ENCODE peak calls at places on chromosomes 5 and 9, in eight cellular contexts. One of them, this sample, is unnamed.
A peak's percentile ranks its signal among the peaks of the same experiment; 100 is the strongest.

GRCh38 chr9:21311888-21312287 is 6.8 kb upstream of the IFNA5 start:
- DNase-seq in adrenal gland: no peak
- DNase-seq in hepatocyte: no peak
- DNase-seq in neuronal stem cell: no peak
- DNase-seq in CD4-positive, alpha-beta memory T cell: no peak
- DNase-seq in cardiac muscle cell: no peak
- DNase-seq in trophoblast cell: no peak
- DNase-seq in GM23248: no peak
- DNase-seq in this sample: no peak

GRCh38 chr9:126523621-126524111 is 90.1 kb upstream of the LMX1B start:
- DNase-seq in adrenal gland: no peak
- DNase-seq in hepatocyte: no peak
- DNase-seq in neuronal stem cell: no peak
- DNase-seq in CD4-positive, alpha-beta memory T cell: peak; percentile 48
- DNase-seq in cardiac muscle cell: no peak
- DNase-seq in trophoblast cell: no peak
- DNase-seq in GM23248: peak; percentile 42
- DNase-seq in this sample: no peak

GRCh38 chr5:76855961-76856360 is 6.1 kb downstream of the S100Z start:
- DNase-seq in adrenal gland: peak; percentile 39
- DNase-seq in hepatocyte: no peak
- DNase-seq in neuronal stem cell: no peak
- DNase-seq in CD4-positive, alpha-beta memory T cell: peak; percentile 33
- DNase-seq in cardiac muscle cell: no peak
- DNase-seq in trophoblast cell: no peak
- DNase-seq in GM23248: no peak
- DNase-seq in this sample: no peak

GRCh38 chr5:172439785-172440480 is 14.4 kb downstream of the SH3PXD2B start:
- DNase-seq in adrenal gland: no peak
- DNase-seq in hepatocyte: no peak
- DNase-seq in neuronal stem cell: no peak
- DNase-seq in CD4-positive, alpha-beta memory T cell: no peak
- DNase-seq in cardiac muscle cell: no peak
- DNase-seq in trophoblast cell: peak; percentile 68
- DNase-seq in GM23248: no peak
- DNase-seq in this sample: no peak

GRCh38 chr5:123929055-123929474 is 417.1 kb downstream of the CSNK1G3 start:
- DNase-seq in adrenal gland: no peak
- DNase-seq in hepatocyte: no peak
- DNase-seq in neuronal stem cell: no peak
- DNase-seq in CD4-positive, alpha-beta memory T cell: no peak
- DNase-seq in cardiac muscle cell: no peak
- DNase-seq in trophoblast cell: no peak
- DNase-seq in GM23248: no peak
- DNase-seq in this sample: no peak

GRCh38 chr5:157602505-157602904 is 26.9 kb upstream of the ADAM19 start:
- DNase-seq in adrenal gland: no peak
- DNase-seq in hepatocyte: no peak
- DNase-seq in neuronal stem cell: no peak
- DNase-seq in CD4-positive, alpha-beta memory T cell: no peak
- DNase-seq in cardiac muscle cell: no peak
- DNase-seq in trophoblast cell: no peak
- DNase-seq in GM23248: peak; percentile 63
- DNase-seq in this sample: no peak

GRCh38 chr5:51326844-51327243 is 56.4 kb upstream of the ISL1 start:
- DNase-seq in adrenal gland: no peak
- DNase-seq in hepatocyte: no peak
- DNase-seq in neuronal stem cell: no peak
- DNase-seq in CD4-positive, alpha-beta memory T cell: no peak
- DNase-seq in cardiac muscle cell: no peak
- DNase-seq in trophoblast cell: no peak
- DNase-seq in GM23248: no peak
- DNase-seq in this sample: no peak

GRCh38 chr9:33329117-33329563 is 38.8 kb downstream of the NFX1 start:
- DNase-seq in adrenal gland: peak; percentile 92
- DNase-seq in hepatocyte: peak; percentile 75
- DNase-seq in neuronal stem cell: no peak
- DNase-seq in CD4-positive, alpha-beta memory T cell: no peak
- DNase-seq in cardiac muscle cell: no peak
- DNase-seq in trophoblast cell: peak; percentile 47
- DNase-seq in GM23248: peak; percentile 95
- DNase-seq in this sample: no peak

GRCh38 chr5:26329562-26330189 is 708.7 kb downstream of the CDH9 start:
- DNase-seq in adrenal gland: no peak
- DNase-seq in hepatocyte: peak; percentile 25
- DNase-seq in neuronal stem cell: peak; percentile 1
- DNase-seq in CD4-positive, alpha-beta memory T cell: no peak
- DNase-seq in cardiac muscle cell: peak; percentile 37
- DNase-seq in trophoblast cell: no peak
- DNase-seq in GM23248: peak; percentile 16
- DNase-seq in this sample: no peak

GRCh38 chr5:101176605-101177004 is 273.5 kb upstream of the ST8SIA4 start:
- DNase-seq in adrenal gland: no peak
- DNase-seq in hepatocyte: no peak
- DNase-seq in neuronal stem cell: no peak
- DNase-seq in CD4-positive, alpha-beta memory T cell: no peak
- DNase-seq in cardiac muscle cell: no peak
- DNase-seq in trophoblast cell: no peak
- DNase-seq in GM23248: no peak
- DNase-seq in this sample: no peak

GRCh38 chr5:163448491-163448890 is 11.1 kb downstream of the CCNG1 start:
- DNase-seq in adrenal gland: no peak
- DNase-seq in hepatocyte: no peak
- DNase-seq in neuronal stem cell: no peak
- DNase-seq in CD4-positive, alpha-beta memory T cell: no peak
- DNase-seq in cardiac muscle cell: no peak
- DNase-seq in trophoblast cell: no peak
- DNase-seq in GM23248: no peak
- DNase-seq in this sample: no peak

GRCh38 chr5:163453705-163454104 is 6.2 kb downstream of the NUDCD2 start:
- DNase-seq in adrenal gland: no peak
- DNase-seq in hepatocyte: no peak
- DNase-seq in neuronal stem cell: no peak
- DNase-seq in CD4-positive, alpha-beta memory T cell: no peak
- DNase-seq in cardiac muscle cell: no peak
- DNase-seq in trophoblast cell: no peak
- DNase-seq in GM23248: peak; percentile 64
- DNase-seq in this sample: no peak

GRCh38 chr5:163447191-163447590 is 9.8 kb downstream of the CCNG1 start:
- DNase-seq in adrenal gland: no peak
- DNase-seq in hepatocyte: no peak
- DNase-seq in neuronal stem cell: no peak
- DNase-seq in CD4-positive, alpha-beta memory T cell: no peak
- DNase-seq in cardiac muscle cell: no peak
- DNase-seq in trophoblast cell: no peak
- DNase-seq in GM23248: no peak
- DNase-seq in this sample: no peak

GRCh38 chr5:163447875-163448274 is 10.5 kb downstream of the CCNG1 start:
- DNase-seq in adrenal gland: no peak
- DNase-seq in hepatocyte: no peak
- DNase-seq in neuronal stem cell: no peak
- DNase-seq in CD4-positive, alpha-beta memory T cell: no peak
- DNase-seq in cardiac muscle cell: no peak
- DNase-seq in trophoblast cell: no peak
- DNase-seq in GM23248: no peak
- DNase-seq in this sample: no peak

DNA sequence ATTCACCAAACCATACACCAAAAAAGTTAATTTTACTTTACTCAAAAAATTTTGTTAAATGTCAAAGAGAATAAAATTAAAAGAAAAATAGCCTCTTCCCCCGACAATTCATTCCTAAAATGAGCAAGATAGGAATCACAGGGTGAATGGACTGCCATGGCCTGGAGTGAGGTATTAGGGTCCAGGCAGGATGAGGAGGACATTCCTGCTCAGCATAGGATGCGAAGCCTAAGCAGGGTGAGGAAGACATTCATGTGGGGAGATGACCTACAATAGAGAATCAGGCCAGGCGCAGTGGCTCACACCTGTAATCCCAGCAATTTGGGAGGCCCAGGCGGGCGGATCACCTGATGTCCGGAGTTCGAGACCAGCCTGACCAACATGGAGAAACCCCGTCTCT is 8.4 kb downstream of the NUDCD2 start:
- DNase-seq in adrenal gland: no peak
- DNase-seq in hepatocyte: no peak
- DNase-seq in neuronal stem cell: no peak
- DNase-seq in CD4-positive, alpha-beta memory T cell: no peak
- DNase-seq in cardiac muscle cell: no peak
- DNase-seq in trophoblast cell: no peak
- DNase-seq in GM23248: no peak
- DNase-seq in this sample: no peak
- H3K36me3 ChIP-seq in adrenal gland: peaks cover 35% of the 10 kb centered on the region
- H3K36me3 ChIP-seq in hepatocyte: no peaks in the 10 kb centered on the region
- H3K36me3 ChIP-seq in neuronal stem cell: peaks cover 100% of the 10 kb centered on the region
- H3K36me3 ChIP-seq in CD4-positive, alpha-beta memory T cell: peaks cover 13% of the 10 kb centered on the region
- H3K36me3 ChIP-seq in cardiac muscle cell: peaks cover 47% of the 10 kb centered on the region
- H3K36me3 ChIP-seq in trophoblast cell: peaks cover 11% of the 10 kb centered on the region
- H3K36me3 ChIP-seq in GM23248: peaks cover 31% of the 10 kb centered on the region
- H3K36me3 ChIP-seq in this sample: peaks cover 77% of the 10 kb centered on the region

GRCh38 chr9:24242599-24242998 is 303.1 kb downstream of the IZUMO3 start:
- DNase-seq in adrenal gland: no peak
- DNase-seq in hepatocyte: no peak
- DNase-seq in neuronal stem cell: no peak
- DNase-seq in CD4-positive, alpha-beta memory T cell: no peak
- DNase-seq in cardiac muscle cell: no peak
- DNase-seq in trophoblast cell: no peak
- DNase-seq in GM23248: no peak
- DNase-seq in this sample: no peak
- H3K27ac ChIP-seq in adrenal gland: no peak overlapping the region
- H3K27ac ChIP-seq in hepatocyte: no peak overlapping the region
- H3K27ac ChIP-seq in neuronal stem cell: no peak overlapping the region
- H3K27ac ChIP-seq in CD4-positive, alpha-beta memory T cell: no peak overlapping the region
- H3K27ac ChIP-seq in cardiac muscle cell: no peak overlapping the region
- H3K27ac ChIP-seq in trophoblast cell: no peak overlapping the region
- H3K27ac ChIP-seq in GM23248: no peak overlapping the region
- H3K27ac ChIP-seq in this sample: no peak overlapping the region

GRCh38 chr9:120454427-120454826 is 125.5 kb downstream of the CDK5RAP2 start:
- DNase-seq in adrenal gland: no peak
- DNase-seq in hepatocyte: no peak
- DNase-seq in neuronal stem cell: no peak
- DNase-seq in CD4-positive, alpha-beta memory T cell: no peak
- DNase-seq in cardiac muscle cell: no peak
- DNase-seq in trophoblast cell: no peak
- DNase-seq in GM23248: no peak
- DNase-seq in this sample: no peak
- H3K36me3 ChIP-seq in adrenal gland: peaks cover 11% of the 10 kb centered on the region
- H3K36me3 ChIP-seq in hepatocyte: no peaks in the 10 kb centered on the region
- H3K36me3 ChIP-seq in neuronal stem cell: peaks cover 95% of the 10 kb centered on the region
- H3K36me3 ChIP-seq in CD4-positive, alpha-beta memory T cell: peaks cover 31% of the 10 kb centered on the region
- H3K36me3 ChIP-seq in cardiac muscle cell: peaks cover 2% of the 10 kb centered on the region
- H3K36me3 ChIP-seq in trophoblast cell: peaks cover 16% of the 10 kb centered on the region
- H3K36me3 ChIP-seq in GM23248: peaks cover 12% of the 10 kb centered on the region
- H3K36me3 ChIP-seq in this sample: peaks cover 73% of the 10 kb centered on the region

GRCh38 chr5:57405984-57406383 is 76.6 kb downstream of the ACTBL2 start:
- DNase-seq in adrenal gland: no peak
- DNase-seq in hepatocyte: no peak
- DNase-seq in neuronal stem cell: no peak
- DNase-seq in CD4-positive, alpha-beta memory T cell: no peak
- DNase-seq in cardiac muscle cell: no peak
- DNase-seq in trophoblast cell: no peak
- DNase-seq in GM23248: no peak
- DNase-seq in this sample: no peak
- H3K27ac ChIP-seq in adrenal gland: no peak overlapping the region
- H3K27ac ChIP-seq in hepatocyte: no peak overlapping the region
- H3K27ac ChIP-seq in neuronal stem cell: no peak overlapping the region
- H3K27ac ChIP-seq in CD4-positive, alpha-beta memory T cell: no peak overlapping the region
- H3K27ac ChIP-seq in cardiac muscle cell: no peak overlapping the region
- H3K27ac ChIP-seq in trophoblast cell: no peak overlapping the region
- H3K27ac ChIP-seq in GM23248: no peak overlapping the region
- H3K27ac ChIP-seq in this sample: no peak overlapping the region

GRCh38 chr9:132168347-132168746 is 6.5 kb downstream of the NTNG2 start:
- DNase-seq in adrenal gland: no peak
- DNase-seq in hepatocyte: no peak
- DNase-seq in neuronal stem cell: no peak
- DNase-seq in CD4-positive, alpha-beta memory T cell: no peak
- DNase-seq in cardiac muscle cell: no peak
- DNase-seq in trophoblast cell: no peak
- DNase-seq in GM23248: no peak
- DNase-seq in this sample: no peak

GRCh38 chr9:132172185-132172584 is 10.3 kb downstream of the NTNG2 start:
- DNase-seq in adrenal gland: no peak
- DNase-seq in hepatocyte: no peak
- DNase-seq in neuronal stem cell: no peak
- DNase-seq in CD4-positive, alpha-beta memory T cell: no peak
- DNase-seq in cardiac muscle cell: no peak
- DNase-seq in trophoblast cell: no peak
- DNase-seq in GM23248: no peak
- DNase-seq in this sample: no peak

GRCh38 chr9:132171702-132172101 is 9.8 kb downstream of the NTNG2 start:
- DNase-seq in adrenal gland: no peak
- DNase-seq in hepatocyte: no peak
- DNase-seq in neuronal stem cell: no peak
- DNase-seq in CD4-positive, alpha-beta memory T cell: no peak
- DNase-seq in cardiac muscle cell: no peak
- DNase-seq in trophoblast cell: no peak
- DNase-seq in GM23248: no peak
- DNase-seq in this sample: no peak

GRCh38 chr9:132168851-132169250 is 7.0 kb downstream of the NTNG2 start:
- DNase-seq in adrenal gland: no peak
- DNase-seq in hepatocyte: no peak
- DNase-seq in neuronal stem cell: no peak
- DNase-seq in CD4-positive, alpha-beta memory T cell: no peak
- DNase-seq in cardiac muscle cell: no peak
- DNase-seq in trophoblast cell: no peak
- DNase-seq in GM23248: no peak
- DNase-seq in this sample: no peak

DNA sequence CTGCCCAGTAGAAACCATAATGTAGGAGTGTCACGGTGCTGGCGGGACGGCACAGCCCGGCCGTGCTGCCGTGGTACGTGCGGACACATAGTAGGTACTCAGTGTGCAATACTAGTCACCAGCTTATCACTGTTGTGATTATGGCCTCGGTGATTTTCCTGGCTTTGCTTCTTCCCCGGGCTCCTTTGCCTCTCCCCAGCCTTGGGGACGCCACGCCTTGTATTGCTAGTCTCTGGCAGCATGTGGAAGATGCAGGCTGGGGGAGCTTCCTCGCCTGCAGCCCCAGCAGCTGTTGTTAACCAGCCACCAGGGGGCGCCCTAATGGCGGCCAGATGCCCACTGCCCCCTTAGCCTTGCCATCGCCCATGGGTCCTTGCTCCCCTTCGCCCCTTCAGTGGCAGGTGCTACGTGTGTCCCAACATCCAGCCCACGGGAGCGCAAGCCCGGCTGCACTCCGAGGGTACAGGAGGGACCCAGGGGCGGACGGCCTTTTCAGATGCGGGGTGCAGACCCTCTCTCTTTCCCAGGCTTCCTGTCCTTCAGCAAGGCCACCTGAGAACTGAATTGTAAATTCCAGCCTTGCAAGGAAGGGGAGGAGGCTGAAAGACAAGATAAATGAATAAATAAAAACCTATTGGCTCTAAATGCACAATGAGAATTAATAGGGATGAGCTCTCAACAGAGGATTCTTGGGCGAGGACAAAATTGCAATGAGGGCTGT is 8.0 kb downstream of the NTNG2 start:
- DNase-seq in adrenal gland: peak; percentile 45
- DNase-seq in hepatocyte: peak; percentile 68
- DNase-seq in neuronal stem cell: peak; percentile 71
- DNase-seq in CD4-positive, alpha-beta memory T cell: peak; percentile 55
- DNase-seq in cardiac muscle cell: peak; percentile 82
- DNase-seq in trophoblast cell: no peak
- DNase-seq in GM23248: peak; percentile 71
- DNase-seq in this sample: peak; percentile 85
- H3K36me3 ChIP-seq in adrenal gland: no peaks in the 10 kb centered on the region
- H3K36me3 ChIP-seq in hepatocyte: no peaks in the 10 kb centered on the region
- H3K36me3 ChIP-seq in neuronal stem cell: no peaks in the 10 kb centered on the region
- H3K36me3 ChIP-seq in CD4-positive, alpha-beta memory T cell: no peaks in the 10 kb centered on the region
- H3K36me3 ChIP-seq in cardiac muscle cell: no peaks in the 10 kb centered on the region
- H3K36me3 ChIP-seq in trophoblast cell: no peaks in the 10 kb centered on the region
- H3K36me3 ChIP-seq in GM23248: no peaks in the 10 kb centered on the region
- H3K36me3 ChIP-seq in this sample: peaks cover 84% of the 10 kb centered on the region